ENCODE peak calls at places on chromosomes 12 and 14, in six cellular contexts. D is NCI-H1105, M is head of caudate nucleus, S is mesendoderm, V is AG04449, Z is GM04504. G is an unnamed sample.

GRCh38 chr14:101891471-101891870 is 72.9 kb upstream of the DYNC1H1 start:
- DNase-seq in D (no peak), M (no peak), S (no peak), V (no peak), Z (no peak), G (no peak)

GRCh38 chr12:52119398-52120254 is 40.1 kb downstream of the SMIM41 start:
- DNase-seq in D (no peak), M (no peak), S (peak), V (no peak), Z (no peak), G (peak)

GRCh38 chr12:18482601-18483120 is 221.3 kb downstream of the PIK3C2G start:
- DNase-seq in D (no peak), M (no peak), S (peak), V (no peak), Z (no peak), G (no peak)

GRCh38 chr12:19223695-19224094 is 94.2 kb downstream of the PLEKHA5 start:
- DNase-seq in D (no peak), M (no peak), S (no peak), V (no peak), Z (no peak), G (no peak)

GRCh38 chr14:46580941-46581671 is 70.5 kb downstream of the RPL10L start:
- DNase-seq in D (peak), M (peak), S (peak), V (no peak), Z (no peak), G (peak)

GRCh38 chr12:104494137-104494815 is 37.5 kb downstream of the CHST11 start:
- DNase-seq in D (no peak), M (peak), S (no peak), V (no peak), Z (no peak), G (no peak)

GRCh38 chr12:72540811-72541210 is 268.6 kb downstream of the TRHDE start:
- DNase-seq in D (no peak), M (no peak), S (no peak), V (no peak), Z (no peak), G (no peak)

GRCh38 chr12:69630191-69630590 is 19.5 kb upstream of the LRRC10 start:
- DNase-seq in D (no peak), M (no peak), S (peak), V (no peak), Z (no peak), G (peak)

GRCh38 chr14:104341532-104342434 is 203.4 kb downstream of the KIF26A start:
- DNase-seq in D (no peak), M (no peak), S (peak), V (no peak), Z (no peak), G (peak)

GRCh38 chr12:26768611-26769603 is 64.1 kb downstream of the ITPR2 start:
- DNase-seq in D (peak), M (no peak), S (no peak), V (no peak), Z (no peak), G (no peak)

GRCh38 chr12:57610553-57611115 is 601 bp upstream of the ARHGEF25 start:
- DNase-seq in D (no peak), M (no peak), S (no peak), V (no peak), Z (no peak), G (peak)

GRCh38 chr12:51009038-51009437 is 17.1 kb downstream of the SLC11A2 start:
- DNase-seq in D (no peak), M (peak), S (no peak), V (no peak), Z (no peak), G (no peak)

GRCh38 chr14:23494223-23494622 is 24.7 kb downstream of the NGDN start:
- DNase-seq in D (no peak), M (no peak), S (peak), V (peak), Z (no peak), G (peak)

GRCh38 chr14:49607583-49607982 is 8.8 kb downstream of the LRR1 start:
- DNase-seq in D (no peak), M (no peak), S (no peak), V (no peak), Z (no peak), G (no peak)

GRCh38 chr12:69157023-69157655 is 82.2 kb upstream of the CPSF6 start:
- DNase-seq in D (peak), M (peak), S (peak), V (no peak), Z (peak), G (peak)

GRCh38 chr12:57372233-57372632 is 58.6 kb downstream of the R3HDM2 start:
- DNase-seq in D (no peak), M (peak), S (no peak), V (peak), Z (no peak), G (no peak)

GRCh38 chr14:23357261-23357660 is 4.6 kb upstream of the SLC22A17 start:
- DNase-seq in D (no peak), M (no peak), S (no peak), V (no peak), Z (no peak), G (peak)

GRCh38 chr12:22628228-22628627 is 3.3 kb downstream of the ETNK1 start:
- DNase-seq in D (no peak), M (no peak), S (no peak), V (no peak), Z (no peak), G (no peak)

GRCh38 chr12:121295746-121296617 is 527 bp downstream of the CAMKK2 start:
- DNase-seq in D (no peak), M (peak), S (peak), V (no peak), Z (no peak), G (peak)

GRCh38 chr14:88919502-88919901 is 95.1 kb downstream of the TTC8 start:
- DNase-seq in D (no peak), M (no peak), S (peak), V (no peak), Z (no peak), G (no peak)

GRCh38 chr12:56670836-56671235 is 17.2 kb downstream of the PTGES3 start:
- DNase-seq in D (no peak), M (no peak), S (no peak), V (no peak), Z (no peak), G (no peak)

GRCh38 chr14:41072776-41073175 is 533.9 kb upstream of the LRFN5 start:
- DNase-seq in D (no peak), M (no peak), S (no peak), V (no peak), Z (no peak), G (no peak)

GRCh38 chr12:43501705-43502104 is 50.3 kb downstream of the ADAMTS20 start:
- DNase-seq in D (peak), M (no peak), S (peak), V (peak), Z (peak), G (peak)

GRCh38 chr14:73785834-73786631 is 65.6 kb upstream of the PTGR2 start:
- DNase-seq in D (no peak), M (peak), S (peak), V (peak), Z (peak), G (peak)

GRCh38 chr14:103296007-103296406 is 38.0 kb upstream of the EIF5 start:
- DNase-seq in D (no peak), M (no peak), S (no peak), V (no peak), Z (peak), G (no peak)

GRCh38 chr14:79411403-79412174 is 799.7 kb downstream of the DIO2 start:
- DNase-seq in D (no peak), M (no peak), S (no peak), V (no peak), Z (no peak), G (no peak)

GRCh38 chr12:188910-189621 is 24.9 kb downstream of the SLC6A12 start:
- DNase-seq in D (no peak), M (peak), S (peak), V (no peak), Z (no peak), G (peak)

GRCh38 chr12:108360487-108360886 is 21.4 kb upstream of the CMKLR1 start:
- DNase-seq in D (no peak), M (no peak), S (no peak), V (no peak), Z (no peak), G (no peak)

GRCh38 chr14:50977863-50978520 is 33.7 kb upstream of the PYGL start:
- DNase-seq in D (no peak), M (no peak), S (no peak), V (no peak), Z (no peak), G (no peak)